ENCODE peak calls at places on chromosomes 6 and 20, in nine cellular contexts. N is suprapubic skin, J is ascending aorta, Z is thyroid gland, G is right atrium auricular region, H is pancreas, P is mesendoderm, W is mesenchymal stem cell, O is lower lobe of right lung. X is an unnamed sample.
A peak's percentile ranks its signal among the peaks of the same experiment; 100 is the strongest.

GRCh38 chr6:155861821-155862220 is 406.2 kb upstream of the NOX3 start:
- DNase-seq in N (no peak), J (no peak), Z (no peak), G (no peak), H (no peak), P (no peak), W (no peak), O (no peak), X (no peak)

GRCh38 chr6:97215157-97215769 is 67.8 kb downstream of the MMS22L start:
- DNase-seq in N (no peak), J (no peak), Z (peak; percentile 8), G (no peak), H (peak; percentile 3), P (peak; percentile 65), W (peak; percentile 62), O (no peak), X (peak; percentile 59)

GRCh38 chr6:14822689-14823088 is 423.2 kb upstream of the JARID2 start:
- DNase-seq in N (no peak), J (no peak), Z (no peak), G (no peak), H (no peak), P (no peak), W (no peak), O (no peak), X (no peak)

GRCh38 chr20:1086273-1087213 is 31.9 kb upstream of the PSMF1 start:
- DNase-seq in N (no peak), J (no peak), Z (no peak), G (no peak), H (no peak), P (no peak), W (no peak), O (no peak), X (no peak)

GRCh38 chr6:170037541-170038250 is 253.2 kb downstream of the DLL1 start:
- DNase-seq in N (peak; percentile 77), J (peak; percentile 58), Z (no peak), G (no peak), H (no peak), P (peak; percentile 57), W (peak; percentile 38), O (peak; percentile 37), X (peak; percentile 11)

GRCh38 chr6:137265574-137265973 is 46.4 kb upstream of the IFNGR1 start:
- DNase-seq in N (no peak), J (no peak), Z (no peak), G (no peak), H (no peak), P (no peak), W (no peak), O (no peak), X (no peak)

GRCh38 chr20:46720776-46721425 is 11.5 kb downstream of the SLC2A10 start:
- DNase-seq in N (no peak), J (no peak), Z (no peak), G (no peak), H (no peak), P (no peak), W (peak; percentile 22), O (no peak), X (no peak)

GRCh38 chr20:47317127-47317895 is 39.2 kb downstream of the ZMYND8 start:
- DNase-seq in N (peak; percentile 90), J (peak; percentile 96), Z (peak; percentile 74), G (peak; percentile 95), H (peak; percentile 26), P (peak; percentile 97), W (peak; percentile 99), O (peak; percentile 84), X (peak; percentile 54)

GRCh38 chr6:32843321-32843978 is 397 bp downstream of the PSMB8 start:
- DNase-seq in N (no peak), J (no peak), Z (peak; percentile 47), G (no peak), H (no peak), P (no peak), W (peak; percentile 7), O (no peak), X (no peak)

GRCh38 chr6:118377711-118378414 is 170.2 kb upstream of the PLN start:
- DNase-seq in N (no peak), J (no peak), Z (peak; percentile 49), G (no peak), H (peak; percentile 3), P (peak; percentile 9), W (no peak), O (peak; percentile 73), X (no peak)

GRCh38 chr6:142943746-142944125 is 1.2 kb downstream of the HIVEP2 start:
- DNase-seq in N (no peak), J (no peak), Z (peak; percentile 21), G (no peak), H (peak; percentile 7), P (peak; percentile 41), W (peak; percentile 62), O (no peak), X (no peak)

GRCh38 chr6:11580686-11581085 is 43.1 kb downstream of the TMEM170B start:
- DNase-seq in N (no peak), J (no peak), Z (no peak), G (no peak), H (no peak), P (no peak), W (no peak), O (no peak), X (no peak)

GRCh38 chr6:11586117-11586516 is 48.6 kb downstream of the TMEM170B start:
- DNase-seq in N (no peak), J (no peak), Z (no peak), G (no peak), H (no peak), P (no peak), W (peak; percentile 79), O (no peak), X (no peak)

GRCh38 chr6:11585426-11586016 is 48.0 kb downstream of the TMEM170B start:
- DNase-seq in N (no peak), J (no peak), Z (no peak), G (no peak), H (no peak), P (peak; percentile 73), W (peak; percentile 74), O (no peak), X (no peak)

GRCh38 chr6:11586574-11586973 is 49.0 kb downstream of the TMEM170B start:
- DNase-seq in N (no peak), J (no peak), Z (no peak), G (peak; percentile 57), H (no peak), P (peak; percentile 72), W (peak; percentile 93), O (no peak), X (no peak)

GRCh38 chr6:11584264-11584663 is 46.7 kb downstream of the TMEM170B start:
- DNase-seq in N (no peak), J (no peak), Z (no peak), G (no peak), H (no peak), P (peak; percentile 68), W (peak; percentile 37), O (no peak), X (no peak)
- H3K27ac ChIP-seq in N (no peak overlapping the region), J (no peak overlapping the region), Z (no peak overlapping the region), G (no peak overlapping the region), H (no peak overlapping the region), P (no peak overlapping the region), W (no peak overlapping the region), O (no peak overlapping the region), X (no peak overlapping the region)

DNA sequence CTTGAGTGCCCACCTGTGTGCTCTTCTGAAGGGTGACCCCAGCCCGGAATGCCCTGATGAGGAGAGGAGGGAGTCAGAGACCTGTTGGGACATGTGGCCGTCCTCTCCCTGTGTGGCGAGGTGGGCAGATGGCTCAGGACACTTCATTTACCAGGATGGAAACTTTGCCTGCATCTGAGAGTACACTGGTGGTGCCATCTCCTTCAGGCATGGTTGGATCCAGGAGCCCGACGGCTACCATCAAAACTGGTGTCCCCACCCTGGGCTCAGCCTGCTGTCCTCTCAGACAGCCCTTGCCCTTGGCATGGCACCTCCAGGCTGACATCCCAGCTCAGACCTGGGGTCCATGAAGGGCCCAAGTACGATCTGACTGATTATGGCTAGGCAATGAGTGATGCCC is 7.0 kb upstream of the OSBPL2 start:
- DNase-seq in N (no peak), J (no peak), Z (no peak), G (no peak), H (no peak), P (no peak), W (no peak), O (no peak), X (no peak)
- H3K4me3 ChIP-seq in N (no peak overlapping the region), J (no peak overlapping the region), Z (no peak overlapping the region), G (no peak overlapping the region), H (no peak overlapping the region), P (no peak overlapping the region), W (no peak overlapping the region), O (no peak overlapping the region), X (no peak overlapping the region)

GRCh38 chr20:31987744-31988143 is 19.8 kb downstream of the XKR7 start:
- DNase-seq in N (no peak), J (no peak), Z (no peak), G (no peak), H (no peak), P (peak; percentile 50), W (peak; percentile 12), O (no peak), X (no peak)

GRCh38 chr20:31990958-31991705 is 19.1 kb upstream of the CCM2L start:
- DNase-seq in N (no peak), J (no peak), Z (no peak), G (no peak), H (no peak), P (no peak), W (no peak), O (no peak), X (no peak)

GRCh38 chr20:31992086-31992485 is 18.2 kb upstream of the CCM2L start:
- DNase-seq in N (no peak), J (no peak), Z (no peak), G (no peak), H (no peak), P (no peak), W (no peak), O (no peak), X (no peak)

GRCh38 chr20:31988430-31989015 is 20.6 kb downstream of the XKR7 start:
- DNase-seq in N (no peak), J (no peak), Z (no peak), G (no peak), H (no peak), P (no peak), W (no peak), O (no peak), X (no peak)

GRCh38 chr20:31989030-31989645 is 21.1 kb upstream of the CCM2L start:
- DNase-seq in N (no peak), J (no peak), Z (no peak), G (no peak), H (no peak), P (no peak), W (no peak), O (no peak), X (no peak)
- H3K27ac ChIP-seq in N (no peak overlapping the region), J (no peak overlapping the region), Z (no peak overlapping the region), G (no peak overlapping the region), H (no peak overlapping the region), P (no peak overlapping the region), W (no peak overlapping the region), O (no peak overlapping the region), X (no peak overlapping the region)

GRCh38 chr6:42569102-42570028 is 5.5 kb downstream of the UBR2 start:
- DNase-seq in N (no peak), J (no peak), Z (no peak), G (no peak), H (no peak), P (no peak), W (peak; percentile 85), O (no peak), X (no peak)
- H3K4me3 ChIP-seq in N (no peak overlapping the region), J (no peak overlapping the region), Z (no peak overlapping the region), G (no peak overlapping the region), H (no peak overlapping the region), P (no peak overlapping the region), W (no peak overlapping the region), O (no peak overlapping the region), X (no peak overlapping the region)

X was measured in testis.